ENCODE peak calls at places on chromosomes 16 and 17, in six cellular contexts. One of them, this sample, is unnamed.

GRCh38 chr16:2925951-2926659 is 14.4 kb downstream of the FLYWCH1 start:
- DNase-seq in IMR-90: no peak
- DNase-seq in H9: no peak
- DNase-seq in trophoblast cell: peak; percentile 35
- DNase-seq in H1: no peak
- DNase-seq in mesenchymal stem cell: no peak
- DNase-seq in this sample: no peak

GRCh38 chr17:30554839-30555751 is 77.9 kb downstream of the GOSR1 start:
- DNase-seq in IMR-90: peak; percentile 15
- DNase-seq in H9: peak; percentile 81
- DNase-seq in trophoblast cell: no peak
- DNase-seq in H1: peak; percentile 17
- DNase-seq in mesenchymal stem cell: peak; percentile 10
- DNase-seq in this sample: no peak

GRCh38 chr17:21129023-21129681 is 2.4 kb downstream of the DHRS7B start:
- DNase-seq in IMR-90: peak; percentile 67
- DNase-seq in H9: no peak
- DNase-seq in trophoblast cell: no peak
- DNase-seq in H1: no peak
- DNase-seq in mesenchymal stem cell: peak; percentile 45
- DNase-seq in this sample: no peak

GRCh38 chr17:28524476-28525415 is 18.6 kb downstream of the FOXN1 start:
- DNase-seq in IMR-90: peak; percentile 78
- DNase-seq in H9: no peak
- DNase-seq in trophoblast cell: no peak
- DNase-seq in H1: no peak
- DNase-seq in mesenchymal stem cell: peak; percentile 67
- DNase-seq in this sample: no peak

GRCh38 chr17:21687136-21687953 is 5.0 kb upstream of the KCNJ18 start:
- DNase-seq in IMR-90: no peak
- DNase-seq in H9: no peak
- DNase-seq in trophoblast cell: no peak
- DNase-seq in H1: no peak
- DNase-seq in mesenchymal stem cell: no peak
- DNase-seq in this sample: no peak

GRCh38 chr16:1093284-1094123 is 2.5 kb downstream of the C1QTNF8 start:
- DNase-seq in IMR-90: no peak
- DNase-seq in H9: peak; percentile 77
- DNase-seq in trophoblast cell: no peak
- DNase-seq in H1: no peak
- DNase-seq in mesenchymal stem cell: no peak
- DNase-seq in this sample: no peak

GRCh38 chr17:69286257-69286656 is 40.7 kb downstream of the ABCA5 start:
- DNase-seq in IMR-90: no peak
- DNase-seq in H9: no peak
- DNase-seq in trophoblast cell: peak; percentile 2
- DNase-seq in H1: no peak
- DNase-seq in mesenchymal stem cell: no peak
- DNase-seq in this sample: no peak

GRCh38 chr16:78108451-78108850 is 9.0 kb downstream of the WWOX start:
- DNase-seq in IMR-90: no peak
- DNase-seq in H9: no peak
- DNase-seq in trophoblast cell: no peak
- DNase-seq in H1: no peak
- DNase-seq in mesenchymal stem cell: no peak
- DNase-seq in this sample: no peak

GRCh38 chr17:9247401-9247938 is 226.2 kb downstream of the NTN1 start:
- DNase-seq in IMR-90: no peak
- DNase-seq in H9: no peak
- DNase-seq in trophoblast cell: no peak
- DNase-seq in H1: no peak
- DNase-seq in mesenchymal stem cell: no peak
- DNase-seq in this sample: no peak

GRCh38 chr16:8845699-8846298 is 23.0 kb downstream of the CARHSP1 start:
- DNase-seq in IMR-90: no peak
- DNase-seq in H9: no peak
- DNase-seq in trophoblast cell: no peak
- DNase-seq in H1: no peak
- DNase-seq in mesenchymal stem cell: no peak
- DNase-seq in this sample: no peak

GRCh38 chr17:40487371-40488020 is 13.9 kb downstream of the TNS4 start:
- DNase-seq in IMR-90: no peak
- DNase-seq in H9: no peak
- DNase-seq in trophoblast cell: no peak
- DNase-seq in H1: no peak
- DNase-seq in mesenchymal stem cell: no peak
- DNase-seq in this sample: no peak
- H3K4me1 ChIP-seq in IMR-90: peaks cover 51% of the 10 kb centered on the region
- H3K4me1 ChIP-seq in H9: peaks cover 9% of the 10 kb centered on the region
- H3K4me1 ChIP-seq in trophoblast cell: peaks cover 28% of the 10 kb centered on the region
- H3K4me1 ChIP-seq in H1: peaks cover 9% of the 10 kb centered on the region
- H3K4me1 ChIP-seq in mesenchymal stem cell: peaks cover 53% of the 10 kb centered on the region
- H3K4me1 ChIP-seq in this sample: peaks cover 21% of the 10 kb centered on the region

GRCh38 chr16:84032458-84033178 is 10.0 kb downstream of the SLC38A8 start:
- DNase-seq in IMR-90: no peak
- DNase-seq in H9: no peak
- DNase-seq in trophoblast cell: no peak
- DNase-seq in H1: no peak
- DNase-seq in mesenchymal stem cell: no peak
- DNase-seq in this sample: peak; percentile 48
- H3K18ac ChIP-seq in IMR-90: no peak overlapping the region
- H3K18ac ChIP-seq in H9: no peak overlapping the region
- H3K18ac ChIP-seq in trophoblast cell: no peak overlapping the region
- H3K18ac ChIP-seq in H1: no peak overlapping the region
- H3K18ac ChIP-seq in mesenchymal stem cell: no peak overlapping the region
- H3K18ac ChIP-seq in this sample: no peak overlapping the region

DNA sequence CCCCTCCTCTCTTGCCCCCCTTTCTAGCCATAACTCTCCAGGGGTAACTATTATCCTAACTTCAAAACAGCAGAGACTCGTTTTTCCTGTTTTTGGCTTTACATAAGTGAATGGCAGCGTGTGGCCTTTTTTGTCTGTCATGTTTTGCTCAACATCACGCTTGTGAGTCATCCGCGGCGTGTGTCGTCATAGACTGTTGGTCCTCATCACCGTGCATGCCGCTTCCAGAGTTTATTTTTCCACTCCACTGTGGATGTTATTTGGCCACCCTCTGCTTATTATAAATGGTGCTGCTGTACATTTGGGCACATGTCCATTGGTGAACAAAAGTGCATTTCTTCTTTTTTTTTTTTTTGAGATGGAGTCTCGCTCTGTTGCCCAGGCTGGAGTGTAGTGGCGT is 52.5 kb downstream of the ERN1 start:
- DNase-seq in IMR-90: peak; percentile 41
- DNase-seq in H9: no peak
- DNase-seq in trophoblast cell: peak; percentile 90
- DNase-seq in H1: no peak
- DNase-seq in mesenchymal stem cell: no peak
- DNase-seq in this sample: no peak
- H4K91ac ChIP-seq in IMR-90: no peak overlapping the region
- H4K91ac ChIP-seq in H9: no peak overlapping the region
- H4K91ac ChIP-seq in trophoblast cell: no peak overlapping the region
- H4K91ac ChIP-seq in H1: no peak overlapping the region
- H4K91ac ChIP-seq in mesenchymal stem cell: no peak overlapping the region
- H4K91ac ChIP-seq in this sample: no peak overlapping the region

DNA sequence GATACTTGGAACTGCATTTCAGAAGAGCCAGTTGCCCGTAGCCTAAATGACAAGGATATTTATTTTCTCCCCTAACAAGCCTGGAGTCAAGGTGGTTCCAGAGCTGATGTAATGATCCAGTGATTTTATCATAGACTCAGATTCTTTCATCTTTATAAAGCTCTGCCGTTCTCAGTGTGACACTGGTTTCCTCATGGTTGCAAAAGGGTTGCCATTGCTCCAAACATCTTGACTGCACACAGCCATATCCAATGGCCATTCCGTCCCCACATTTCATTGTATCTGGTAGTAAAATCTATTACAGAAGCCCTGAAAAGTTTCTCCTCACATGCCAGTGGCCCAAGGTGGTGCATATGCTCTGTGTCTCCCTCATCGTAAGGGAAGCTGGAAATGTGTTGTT is 63.1 kb upstream of the SDK2 start:
- DNase-seq in IMR-90: no peak
- DNase-seq in H9: no peak
- DNase-seq in trophoblast cell: no peak
- DNase-seq in H1: no peak
- DNase-seq in mesenchymal stem cell: no peak
- DNase-seq in this sample: no peak
- H3K4me1 ChIP-seq in IMR-90: no peaks in the 10 kb centered on the region
- H3K4me1 ChIP-seq in H9: no peaks in the 10 kb centered on the region
- H3K4me1 ChIP-seq in trophoblast cell: peaks cover 2% of the 10 kb centered on the region
- H3K4me1 ChIP-seq in H1: no peaks in the 10 kb centered on the region
- H3K4me1 ChIP-seq in mesenchymal stem cell: peaks cover 3% of the 10 kb centered on the region
- H3K4me1 ChIP-seq in this sample: peaks cover 6% of the 10 kb centered on the region

GRCh38 chr16:11135167-11135973 is 120.6 kb downstream of the SOCS1 start:
- DNase-seq in IMR-90: peak; percentile 49
- DNase-seq in H9: no peak
- DNase-seq in trophoblast cell: peak; percentile 10
- DNase-seq in H1: no peak
- DNase-seq in mesenchymal stem cell: peak; percentile 54
- DNase-seq in this sample: no peak
- H3K18ac ChIP-seq in IMR-90: peak overlapping the region; percentile 18
- H3K18ac ChIP-seq in H9: no peak overlapping the region
- H3K18ac ChIP-seq in trophoblast cell: peak overlapping the region; percentile 48
- H3K18ac ChIP-seq in H1: no peak overlapping the region
- H3K18ac ChIP-seq in mesenchymal stem cell: peak overlapping the region; percentile 25
- H3K18ac ChIP-seq in this sample: peak overlapping the region; percentile 22

DNA sequence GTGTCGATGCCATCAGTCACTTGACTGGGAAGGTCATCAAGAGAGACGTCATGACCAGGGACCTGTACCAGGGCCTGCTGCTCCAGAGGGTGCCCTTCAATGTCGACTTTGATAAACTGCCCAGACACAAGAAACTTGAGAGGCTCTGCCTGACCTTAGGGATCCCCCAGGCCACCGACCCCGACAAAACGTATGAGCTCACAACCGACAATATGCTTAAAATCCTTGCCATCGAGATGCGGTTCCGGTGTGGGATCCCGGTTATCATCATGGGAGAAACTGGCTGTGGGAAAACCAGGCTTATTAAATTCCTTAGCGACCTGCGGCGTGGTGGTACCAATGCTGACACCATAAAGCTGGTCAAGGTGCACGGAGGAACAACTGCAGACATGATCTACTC is 69.6 kb upstream of the ENDOV start:
- DNase-seq in IMR-90: no peak
- DNase-seq in H9: no peak
- DNase-seq in trophoblast cell: no peak
- DNase-seq in H1: no peak
- DNase-seq in mesenchymal stem cell: no peak
- DNase-seq in this sample: no peak
- H4K91ac ChIP-seq in IMR-90: no peak overlapping the region
- H4K91ac ChIP-seq in H9: no peak overlapping the region
- H4K91ac ChIP-seq in trophoblast cell: no peak overlapping the region
- H4K91ac ChIP-seq in H1: no peak overlapping the region
- H4K91ac ChIP-seq in mesenchymal stem cell: no peak overlapping the region
- H4K91ac ChIP-seq in this sample: no peak overlapping the region

DNA sequence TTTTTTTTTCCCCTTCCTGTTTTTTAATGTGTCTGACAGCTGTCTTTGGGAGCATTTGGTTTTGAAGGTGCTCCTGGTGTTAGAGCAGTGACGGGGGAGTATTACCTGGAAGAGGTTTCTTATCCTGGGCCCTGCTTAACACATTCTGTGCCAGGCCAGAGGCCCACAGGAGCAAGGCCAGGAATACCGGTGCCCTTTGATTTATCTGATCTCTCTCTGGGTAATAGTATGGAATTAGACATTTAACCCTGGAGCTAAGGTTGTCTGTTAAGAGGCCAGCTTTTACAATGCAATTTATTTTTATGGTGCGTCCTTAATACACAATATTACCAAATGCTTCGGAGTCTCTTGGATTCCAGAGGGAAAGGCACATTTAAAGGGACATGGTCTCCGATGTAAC is 37.2 kb upstream of the GSE1 start:
- DNase-seq in IMR-90: no peak
- DNase-seq in H9: no peak
- DNase-seq in trophoblast cell: no peak
- DNase-seq in H1: no peak
- DNase-seq in mesenchymal stem cell: no peak
- DNase-seq in this sample: no peak
- H3K4me1 ChIP-seq in IMR-90: peaks cover 26% of the 10 kb centered on the region
- H3K4me1 ChIP-seq in H9: peaks cover 12% of the 10 kb centered on the region
- H3K4me1 ChIP-seq in trophoblast cell: peaks cover 14% of the 10 kb centered on the region
- H3K4me1 ChIP-seq in H1: peaks cover 19% of the 10 kb centered on the region
- H3K4me1 ChIP-seq in mesenchymal stem cell: peaks cover 42% of the 10 kb centered on the region
- H3K4me1 ChIP-seq in this sample: peaks cover 48% of the 10 kb centered on the region

GRCh38 chr16:66689282-66689681 is 7.3 kb downstream of the CMTM4 start:
- DNase-seq in IMR-90: no peak
- DNase-seq in H9: no peak
- DNase-seq in trophoblast cell: no peak
- DNase-seq in H1: no peak
- DNase-seq in mesenchymal stem cell: no peak
- DNase-seq in this sample: no peak

GRCh38 chr16:66693088-66693487 is 3.5 kb downstream of the CMTM4 start:
- DNase-seq in IMR-90: no peak
- DNase-seq in H9: no peak
- DNase-seq in trophoblast cell: no peak
- DNase-seq in H1: no peak
- DNase-seq in mesenchymal stem cell: no peak
- DNase-seq in this sample: no peak

GRCh38 chr16:66692341-66692740 is 4.2 kb downstream of the CMTM4 start:
- DNase-seq in IMR-90: no peak
- DNase-seq in H9: no peak
- DNase-seq in trophoblast cell: peak; percentile 66
- DNase-seq in H1: no peak
- DNase-seq in mesenchymal stem cell: no peak
- DNase-seq in this sample: no peak

GRCh38 chr16:66690106-66690847 is 6.3 kb downstream of the CMTM4 start:
- DNase-seq in IMR-90: no peak
- DNase-seq in H9: no peak
- DNase-seq in trophoblast cell: no peak
- DNase-seq in H1: no peak
- DNase-seq in mesenchymal stem cell: no peak
- DNase-seq in this sample: no peak

DNA sequence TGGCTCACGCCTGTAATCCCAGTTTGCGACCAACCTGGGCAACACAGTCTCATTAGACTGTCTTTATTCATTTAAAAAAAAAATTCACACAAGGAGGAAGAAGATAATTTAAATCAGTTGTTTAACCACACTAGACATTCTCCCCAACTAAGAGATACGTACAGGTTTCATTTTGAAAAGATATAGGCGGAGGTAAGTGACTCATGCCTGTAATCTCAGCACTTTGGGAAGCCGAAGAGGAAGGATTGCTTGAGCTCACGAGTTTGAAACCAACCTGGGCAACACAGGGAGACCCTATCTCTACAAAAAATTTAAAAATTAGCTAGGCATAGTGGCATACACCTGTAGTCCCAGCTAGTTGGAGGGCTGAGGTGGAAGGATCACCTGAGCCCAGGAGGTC is 5.3 kb downstream of the CMTM4 start:
- DNase-seq in IMR-90: no peak
- DNase-seq in H9: no peak
- DNase-seq in trophoblast cell: no peak
- DNase-seq in H1: no peak
- DNase-seq in mesenchymal stem cell: no peak
- DNase-seq in this sample: no peak
- H3K18ac ChIP-seq in IMR-90: no peak overlapping the region
- H3K18ac ChIP-seq in H9: no peak overlapping the region
- H3K18ac ChIP-seq in trophoblast cell: no peak overlapping the region
- H3K18ac ChIP-seq in H1: no peak overlapping the region
- H3K18ac ChIP-seq in mesenchymal stem cell: no peak overlapping the region
- H3K18ac ChIP-seq in this sample: no peak overlapping the region

DNA sequence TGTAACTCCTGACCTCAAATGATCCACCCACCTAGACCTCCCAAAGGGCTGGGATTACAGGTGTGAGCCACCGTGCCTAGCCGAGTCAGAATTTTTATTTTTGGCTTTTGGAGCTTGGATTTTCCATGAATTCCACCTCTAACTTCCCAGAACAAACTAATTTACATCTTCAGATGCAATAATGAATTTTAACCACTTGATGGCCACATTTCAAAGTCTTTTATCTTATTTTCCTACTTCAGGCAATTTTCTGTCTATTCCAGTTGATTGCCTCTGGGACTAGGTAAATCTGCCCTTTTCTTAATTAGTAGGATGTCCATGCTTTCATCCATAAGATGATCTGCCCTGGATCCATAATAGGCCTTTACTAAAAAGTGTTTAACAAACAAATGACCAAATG is 156.4 kb upstream of the ANKFN1 start:
- DNase-seq in IMR-90: peak; percentile 4
- DNase-seq in H9: no peak
- DNase-seq in trophoblast cell: no peak
- DNase-seq in H1: no peak
- DNase-seq in mesenchymal stem cell: no peak
- DNase-seq in this sample: no peak
- H4K91ac ChIP-seq in IMR-90: no peak overlapping the region
- H4K91ac ChIP-seq in H9: no peak overlapping the region
- H4K91ac ChIP-seq in trophoblast cell: no peak overlapping the region
- H4K91ac ChIP-seq in H1: no peak overlapping the region
- H4K91ac ChIP-seq in mesenchymal stem cell: no peak overlapping the region
- H4K91ac ChIP-seq in this sample: no peak overlapping the region